ENCODE peak calls at places on chromosomes 13 and 19, in four cellular contexts. One of them, this sample, is unnamed. For H3K36me3, the result is how much of the 10 kb centered on the place peaks cover.

GRCh38 chr19:46784262-46785053 is 3.9 kb downstream of the SLC1A5 start:
- DNase-seq in WERI-Rb-1: peak
- DNase-seq in testis: peak
- DNase-seq in aorta: peak
- DNase-seq in this sample: peak

GRCh38 chr19:30061557-30062330 is 119.7 kb downstream of the URI1 start:
- DNase-seq in WERI-Rb-1: no peak
- DNase-seq in testis: peak
- DNase-seq in aorta: no peak
- DNase-seq in this sample: no peak

GRCh38 chr13:54836273-54836672 is 1807.7 kb downstream of the OLFM4 start:
- DNase-seq in testis: no peak
- DNase-seq in aorta: no peak
- DNase-seq in WERI-Rb-1: no peak
- DNase-seq in this sample: no peak

GRCh38 chr19:34837262-34837661 is 64.2 kb upstream of the ZNF599 start:
- DNase-seq in aorta: no peak
- DNase-seq in WERI-Rb-1: no peak
- DNase-seq in testis: peak
- DNase-seq in this sample: no peak

GRCh38 chr19:15107056-15108010 is at the start of gene SYDE1:
- DNase-seq in aorta: peak
- DNase-seq in WERI-Rb-1: no peak
- DNase-seq in testis: no peak
- DNase-seq in this sample: no peak

GRCh38 chr19:54026656-54027055 is 35.2 kb downstream of the CACNG6 start:
- DNase-seq in WERI-Rb-1: no peak
- DNase-seq in aorta: no peak
- DNase-seq in testis: no peak
- DNase-seq in this sample: no peak

GRCh38 chr19:47176627-47177090 is 46.0 kb downstream of the SAE1 start:
- DNase-seq in testis: no peak
- DNase-seq in aorta: peak
- DNase-seq in WERI-Rb-1: no peak
- DNase-seq in this sample: no peak

GRCh38 chr13:28628250-28628649 is 30.7 kb upstream of the POMP start:
- DNase-seq in testis: no peak
- DNase-seq in WERI-Rb-1: no peak
- DNase-seq in aorta: no peak
- DNase-seq in this sample: no peak

GRCh38 chr19:8331263-8331840 is 10.1 kb downstream of the RPS28 start:
- DNase-seq in testis: no peak
- DNase-seq in aorta: no peak
- DNase-seq in WERI-Rb-1: no peak
- DNase-seq in this sample: no peak

GRCh38 chr13:99367106-99367616 is 60.0 kb upstream of the GPR183 start:
- DNase-seq in testis: no peak
- DNase-seq in aorta: no peak
- DNase-seq in WERI-Rb-1: peak
- DNase-seq in this sample: no peak

DNA sequence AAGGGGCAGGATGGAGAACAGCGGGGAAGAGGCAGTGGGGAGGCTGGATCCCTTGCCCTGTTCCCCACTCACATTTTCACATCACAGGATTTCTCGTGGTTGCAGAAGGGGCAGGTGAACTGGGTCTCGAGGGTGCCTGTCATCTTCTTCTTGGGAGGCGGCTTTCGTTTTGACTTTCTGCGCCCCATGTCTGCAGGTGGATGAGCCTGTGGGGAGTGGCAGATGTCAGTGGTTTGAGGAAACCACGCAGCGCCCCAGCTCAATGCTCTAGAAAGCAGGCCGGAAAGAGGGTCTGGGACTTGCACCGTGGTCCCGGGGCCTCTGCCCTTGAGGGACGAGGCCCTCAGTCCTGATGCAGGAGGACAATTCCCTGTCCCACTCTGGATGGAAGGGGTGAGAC is 4.9 kb downstream of the ELOF1 start:
- DNase-seq in aorta: no peak
- DNase-seq in testis: no peak
- DNase-seq in WERI-Rb-1: no peak
- DNase-seq in this sample: no peak
- H3K36me3 ChIP-seq in aorta: under half
- H3K36me3 ChIP-seq in testis: under half
- H3K36me3 ChIP-seq in WERI-Rb-1: under half
- H3K36me3 ChIP-seq in this sample: under half

GRCh38 chr13:76826527-76826926 is 59.7 kb downstream of the KCTD12 start:
- DNase-seq in WERI-Rb-1: no peak
- DNase-seq in testis: no peak
- DNase-seq in aorta: no peak
- DNase-seq in this sample: no peak

GRCh38 chr13:76825415-76825814 is 60.8 kb downstream of the KCTD12 start:
- DNase-seq in WERI-Rb-1: no peak
- DNase-seq in aorta: no peak
- DNase-seq in testis: no peak
- DNase-seq in this sample: no peak

GRCh38 chr13:76829572-76830327 is 56.5 kb downstream of the KCTD12 start:
- DNase-seq in testis: peak
- DNase-seq in WERI-Rb-1: no peak
- DNase-seq in aorta: no peak
- DNase-seq in this sample: peak

GRCh38 chr13:76830805-76831204 is 55.4 kb downstream of the KCTD12 start:
- DNase-seq in testis: no peak
- DNase-seq in aorta: no peak
- DNase-seq in WERI-Rb-1: no peak
- DNase-seq in this sample: no peak

DNA sequence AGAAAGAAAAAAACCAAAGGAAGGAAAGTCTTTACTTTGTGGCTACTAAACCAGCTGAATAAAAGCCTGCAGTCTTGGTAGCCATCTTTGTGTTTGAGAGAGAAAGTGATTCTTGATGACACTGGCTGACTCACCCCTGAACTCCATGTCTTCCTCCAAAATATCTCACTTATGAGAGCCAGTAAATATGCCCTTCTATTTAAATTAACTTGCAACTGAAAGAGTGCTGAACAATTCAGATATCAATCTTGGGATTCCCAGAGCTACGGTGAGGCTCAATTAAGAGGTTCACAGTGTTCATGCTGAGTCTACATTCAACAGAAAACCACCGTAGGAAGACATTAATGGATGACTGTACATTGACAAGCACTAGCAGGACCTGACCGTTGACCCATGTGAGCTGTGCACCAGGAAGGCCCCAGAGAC is 57.9 kb downstream of the KCTD12 start:
- DNase-seq in testis: no peak
- DNase-seq in aorta: no peak
- DNase-seq in WERI-Rb-1: no peak
- DNase-seq in this sample: no peak
- H3K27ac ChIP-seq in testis: no peak
- H3K27ac ChIP-seq in aorta: no peak
- H3K27ac ChIP-seq in WERI-Rb-1: no peak
- H3K27ac ChIP-seq in this sample: no peak

GRCh38 chr19:48397636-48398328 is 4.3 kb downstream of the GRIN2D start:
- DNase-seq in aorta: no peak
- DNase-seq in testis: no peak
- DNase-seq in WERI-Rb-1: no peak
- DNase-seq in this sample: no peak

GRCh38 chr19:48398329-48399235 is 5.1 kb downstream of the GRIN2D start:
- DNase-seq in testis: peak
- DNase-seq in WERI-Rb-1: no peak
- DNase-seq in aorta: peak
- DNase-seq in this sample: peak

GRCh38 chr19:48401277-48401676 is 7.8 kb downstream of the GRIN2D start:
- DNase-seq in WERI-Rb-1: no peak
- DNase-seq in testis: no peak
- DNase-seq in aorta: no peak
- DNase-seq in this sample: no peak

GRCh38 chr19:48397263-48397635 is 3.8 kb downstream of the GRIN2D start:
- DNase-seq in aorta: no peak
- DNase-seq in testis: no peak
- DNase-seq in WERI-Rb-1: no peak
- DNase-seq in this sample: no peak

GRCh38 chr19:48400018-48400742 is 6.7 kb downstream of the GRIN2D start:
- DNase-seq in aorta: peak
- DNase-seq in testis: peak
- DNase-seq in WERI-Rb-1: no peak
- DNase-seq in this sample: no peak
- H3K4me3 ChIP-seq in aorta: no peak
- H3K4me3 ChIP-seq in testis: no peak
- H3K4me3 ChIP-seq in WERI-Rb-1: no peak
- H3K4me3 ChIP-seq in this sample: no peak

GRCh38 chr19:19054315-19054938 is 9.4 kb upstream of the SLC25A42 start:
- DNase-seq in testis: no peak
- DNase-seq in aorta: no peak
- DNase-seq in WERI-Rb-1: no peak
- DNase-seq in this sample: no peak
- H3K36me3 ChIP-seq in testis: under half
- H3K36me3 ChIP-seq in aorta: under half
- H3K36me3 ChIP-seq in WERI-Rb-1: half or more
- H3K36me3 ChIP-seq in this sample: under half

DNA sequence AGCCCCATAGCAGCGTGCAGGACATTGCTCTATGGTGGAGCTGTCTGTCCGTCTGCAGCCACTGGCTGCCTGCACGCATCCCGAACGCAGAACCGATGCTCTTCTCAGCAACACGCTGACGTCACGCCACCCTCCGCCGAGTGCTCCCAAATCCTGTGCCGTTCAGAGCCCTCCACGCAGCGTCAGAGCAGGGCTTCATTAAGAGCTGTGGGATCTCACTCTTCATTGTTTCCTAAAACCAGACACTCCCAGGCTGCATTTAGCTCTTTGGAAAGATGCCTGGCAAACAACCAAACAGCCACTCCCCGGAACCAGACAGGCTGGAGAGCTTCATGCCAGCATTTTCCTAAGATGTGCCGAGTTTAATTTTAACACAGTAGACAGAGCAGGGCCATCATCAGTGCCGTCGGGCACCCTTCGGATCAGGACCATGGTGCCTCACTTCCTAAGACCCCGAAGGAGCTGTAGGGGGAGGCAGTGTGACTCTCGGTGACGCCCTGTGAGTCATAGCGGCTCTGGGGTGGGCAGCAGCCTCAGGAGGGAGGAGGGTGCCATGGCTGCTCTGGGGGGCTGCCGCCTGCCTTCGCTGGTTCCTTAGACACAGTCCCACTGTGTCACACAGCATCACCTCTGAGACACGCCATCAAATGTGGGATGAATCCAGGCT is 131.5 kb upstream of the MCF2L start:
- DNase-seq in WERI-Rb-1: no peak
- DNase-seq in aorta: peak
- DNase-seq in testis: no peak
- DNase-seq in this sample: no peak
- H3K27ac ChIP-seq in WERI-Rb-1: no peak
- H3K27ac ChIP-seq in aorta: no peak
- H3K27ac ChIP-seq in testis: no peak
- H3K27ac ChIP-seq in this sample: no peak

GRCh38 chr19:5048091-5048726 is 79.3 kb downstream of the KDM4B start:
- DNase-seq in testis: peak
- DNase-seq in aorta: peak
- DNase-seq in WERI-Rb-1: peak
- DNase-seq in this sample: peak
- H3K4me3 ChIP-seq in testis: no peak
- H3K4me3 ChIP-seq in aorta: no peak
- H3K4me3 ChIP-seq in WERI-Rb-1: no peak
- H3K4me3 ChIP-seq in this sample: no peak

GRCh38 chr13:114024603-114025431 is 50.9 kb upstream of the C13orf46 start:
- DNase-seq in WERI-Rb-1: no peak
- DNase-seq in aorta: peak
- DNase-seq in testis: no peak
- DNase-seq in this sample: no peak

GRCh38 chr13:114025432-114026127 is 51.7 kb upstream of the C13orf46 start:
- DNase-seq in aorta: peak
- DNase-seq in WERI-Rb-1: peak
- DNase-seq in testis: peak
- DNase-seq in this sample: peak

GRCh38 chr13:114027046-114027760 is 53.3 kb upstream of the C13orf46 start:
- DNase-seq in aorta: peak
- DNase-seq in WERI-Rb-1: no peak
- DNase-seq in testis: no peak
- DNase-seq in this sample: no peak

GRCh38 chr13:114027826-114028225 is 54.0 kb upstream of the C13orf46 start:
- DNase-seq in aorta: peak
- DNase-seq in WERI-Rb-1: no peak
- DNase-seq in testis: no peak
- DNase-seq in this sample: no peak

DNA sequence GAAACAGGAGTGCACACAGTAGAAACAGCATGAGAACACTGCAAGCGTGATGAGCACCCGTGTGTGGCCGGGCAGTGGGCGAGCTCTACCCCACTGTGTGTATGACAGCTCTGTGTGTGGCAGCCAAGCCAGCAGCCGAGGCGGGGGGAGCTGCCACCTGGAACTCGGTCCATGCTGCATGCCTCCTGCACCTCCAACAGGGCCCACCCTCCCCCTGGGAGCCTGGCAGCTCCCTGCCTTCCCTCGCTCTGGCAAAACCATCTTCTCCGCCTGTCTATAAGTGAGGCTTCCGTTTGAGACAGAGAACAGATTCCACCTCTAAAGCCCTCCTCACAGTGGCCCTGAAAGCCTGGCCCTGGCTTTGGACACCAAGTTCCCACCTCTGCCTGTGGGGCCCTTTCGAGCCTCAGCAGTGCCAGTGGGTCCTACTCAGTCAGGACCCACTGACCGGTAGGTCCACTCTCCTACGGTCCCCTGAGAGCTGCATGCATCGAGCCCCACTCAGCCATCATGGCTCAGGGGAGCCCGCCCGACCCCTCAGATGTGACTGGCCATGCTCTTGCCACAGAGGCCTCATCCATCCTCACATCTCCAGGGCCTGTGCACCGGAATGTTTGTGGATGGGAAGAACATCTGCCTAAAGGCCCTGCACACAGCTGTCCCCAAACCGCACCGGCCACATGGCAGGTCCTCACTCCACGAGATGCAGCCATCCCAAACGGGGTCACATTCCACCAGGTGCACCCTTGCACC is 52.4 kb upstream of the C13orf46 start:
- DNase-seq in aorta: peak
- DNase-seq in WERI-Rb-1: no peak
- DNase-seq in testis: no peak
- DNase-seq in this sample: peak
- H3K36me3 ChIP-seq in aorta: under half
- H3K36me3 ChIP-seq in WERI-Rb-1: under half
- H3K36me3 ChIP-seq in testis: under half
- H3K36me3 ChIP-seq in this sample: under half

GRCh38 chr13:92538164-92538563 is 688.4 kb upstream of the GPC6 start:
- DNase-seq in aorta: no peak
- DNase-seq in WERI-Rb-1: no peak
- DNase-seq in testis: no peak
- DNase-seq in this sample: no peak

GRCh38 chr13:92535222-92536006 is 691.2 kb upstream of the GPC6 start:
- DNase-seq in WERI-Rb-1: no peak
- DNase-seq in testis: no peak
- DNase-seq in aorta: no peak
- DNase-seq in this sample: no peak

GRCh38 chr13:92537485-92537884 is 689.1 kb upstream of the GPC6 start:
- DNase-seq in testis: no peak
- DNase-seq in aorta: no peak
- DNase-seq in WERI-Rb-1: no peak
- DNase-seq in this sample: no peak
- H3K27ac ChIP-seq in testis: no peak
- H3K27ac ChIP-seq in aorta: no peak
- H3K27ac ChIP-seq in WERI-Rb-1: no peak
- H3K27ac ChIP-seq in this sample: no peak

This sample was measured in pancreas.